ENCODE peak calls at places on chromosomes 4 and X, in four cellular contexts. One of them, this sample, is unnamed.

GRCh38 chr4:142142403-142142802 is 506.0 kb downstream of the IL15 start:
- DNase-seq in astrocyte of the cerebellum: no peak
- DNase-seq in right lobe of liver: no peak
- DNase-seq in bronchial epithelial cell: no peak
- DNase-seq in this sample: no peak

GRCh38 chrX:10379848-10380247 is 223.1 kb downstream of the CLCN4 start:
- DNase-seq in astrocyte of the cerebellum: no peak
- DNase-seq in right lobe of liver: no peak
- DNase-seq in bronchial epithelial cell: no peak
- DNase-seq in this sample: no peak

GRCh38 chr4:30718889-30719252 is 1.3 kb upstream of the PCDH7 start:
- DNase-seq in astrocyte of the cerebellum: no peak
- DNase-seq in right lobe of liver: no peak
- DNase-seq in bronchial epithelial cell: peak; percentile 40
- DNase-seq in this sample: no peak

GRCh38 chr4:15562114-15562513 is 92.4 kb downstream of the CC2D2A start:
- DNase-seq in astrocyte of the cerebellum: no peak
- DNase-seq in right lobe of liver: no peak
- DNase-seq in bronchial epithelial cell: no peak
- DNase-seq in this sample: no peak

GRCh38 chrX:140724337-140725105 is 15.0 kb downstream of the LINC00632 start:
- DNase-seq in astrocyte of the cerebellum: no peak
- DNase-seq in right lobe of liver: no peak
- DNase-seq in bronchial epithelial cell: no peak
- DNase-seq in this sample: no peak

GRCh38 chrX:51889851-51890250 is 3.6 kb upstream of the MAGED1 start:
- DNase-seq in astrocyte of the cerebellum: no peak
- DNase-seq in right lobe of liver: no peak
- DNase-seq in bronchial epithelial cell: no peak
- DNase-seq in this sample: no peak

GRCh38 chr4:138964716-138965426 is 50.7 kb upstream of the NOCT start:
- DNase-seq in astrocyte of the cerebellum: no peak
- DNase-seq in right lobe of liver: no peak
- DNase-seq in bronchial epithelial cell: no peak
- DNase-seq in this sample: no peak

GRCh38 chrX:50877310-50877709 is 33.2 kb upstream of the BMP15 start:
- DNase-seq in astrocyte of the cerebellum: no peak
- DNase-seq in right lobe of liver: no peak
- DNase-seq in bronchial epithelial cell: no peak
- DNase-seq in this sample: peak; percentile 0

GRCh38 chrX:104762641-104763040 is 196.6 kb downstream of the IL1RAPL2 start:
- DNase-seq in astrocyte of the cerebellum: no peak
- DNase-seq in right lobe of liver: no peak
- DNase-seq in bronchial epithelial cell: no peak
- DNase-seq in this sample: no peak

GRCh38 chrX:115912372-115912897 is 258.1 kb upstream of the AGTR2 start:
- DNase-seq in astrocyte of the cerebellum: no peak
- DNase-seq in right lobe of liver: no peak
- DNase-seq in bronchial epithelial cell: no peak
- DNase-seq in this sample: no peak

GRCh38 chr4:34279011-34279410 is 1965.3 kb downstream of the ARAP2 start:
- DNase-seq in astrocyte of the cerebellum: no peak
- DNase-seq in right lobe of liver: no peak
- DNase-seq in bronchial epithelial cell: no peak
- DNase-seq in this sample: no peak

GRCh38 chr4:1784395-1784788 is 8.7 kb upstream of the FGFR3 start:
- DNase-seq in astrocyte of the cerebellum: no peak
- DNase-seq in right lobe of liver: no peak
- DNase-seq in bronchial epithelial cell: no peak
- DNase-seq in this sample: no peak

GRCh38 chrX:2502668-2503519 is 2.1 kb upstream of the DHRSX start:
- DNase-seq in astrocyte of the cerebellum: no peak
- DNase-seq in right lobe of liver: peak; percentile 35
- DNase-seq in bronchial epithelial cell: peak; percentile 28
- DNase-seq in this sample: no peak

GRCh38 chr4:99507349-99507748 is 3.5 kb upstream of the C4orf17 start:
- DNase-seq in astrocyte of the cerebellum: no peak
- DNase-seq in right lobe of liver: no peak
- DNase-seq in bronchial epithelial cell: no peak
- DNase-seq in this sample: no peak

GRCh38 chr4:164503874-164504273 is 250.1 kb upstream of the SMIM31 start:
- DNase-seq in astrocyte of the cerebellum: no peak
- DNase-seq in right lobe of liver: no peak
- DNase-seq in bronchial epithelial cell: no peak
- DNase-seq in this sample: no peak

GRCh38 chr4:26087108-26087507 is 173.1 kb downstream of the SMIM20 start:
- DNase-seq in astrocyte of the cerebellum: no peak
- DNase-seq in right lobe of liver: no peak
- DNase-seq in bronchial epithelial cell: no peak
- DNase-seq in this sample: no peak

GRCh38 chr4:159516556-159516955 is 413.7 kb downstream of the RAPGEF2 start:
- DNase-seq in astrocyte of the cerebellum: peak; percentile 60
- DNase-seq in right lobe of liver: no peak
- DNase-seq in bronchial epithelial cell: no peak
- DNase-seq in this sample: no peak

GRCh38 chr4:128663325-128663724 is 146.2 kb upstream of the JADE1 start:
- DNase-seq in astrocyte of the cerebellum: no peak
- DNase-seq in right lobe of liver: no peak
- DNase-seq in bronchial epithelial cell: no peak
- DNase-seq in this sample: no peak

GRCh38 chrX:24838624-24839023 is 144.9 kb downstream of the POLA1 start:
- DNase-seq in astrocyte of the cerebellum: peak; percentile 24
- DNase-seq in right lobe of liver: no peak
- DNase-seq in bronchial epithelial cell: peak; percentile 21
- DNase-seq in this sample: no peak

GRCh38 chrX:130024127-130024526 is 41.7 kb downstream of the BCORL1 start:
- DNase-seq in astrocyte of the cerebellum: no peak
- DNase-seq in right lobe of liver: peak; percentile 67
- DNase-seq in bronchial epithelial cell: peak; percentile 73
- DNase-seq in this sample: peak; percentile 6

GRCh38 chr4:52750819-52751348 is 341 bp downstream of the ERVMER34-1 start:
- DNase-seq in astrocyte of the cerebellum: no peak
- DNase-seq in right lobe of liver: no peak
- DNase-seq in bronchial epithelial cell: peak; percentile 10
- DNase-seq in this sample: no peak

GRCh38 chrX:77493677-77494553 is 46.7 kb downstream of the FGF16 start:
- DNase-seq in astrocyte of the cerebellum: peak; percentile 2
- DNase-seq in right lobe of liver: no peak
- DNase-seq in bronchial epithelial cell: peak; percentile 40
- DNase-seq in this sample: peak; percentile 38

GRCh38 chr4:5712517-5712916 is 1.5 kb downstream of the EVC start:
- DNase-seq in astrocyte of the cerebellum: peak; percentile 41
- DNase-seq in right lobe of liver: no peak
- DNase-seq in bronchial epithelial cell: peak; percentile 64
- DNase-seq in this sample: peak; percentile 40

GRCh38 chrX:69158166-69159040 is 6.8 kb downstream of the PJA1 start:
- DNase-seq in astrocyte of the cerebellum: peak; percentile 31
- DNase-seq in right lobe of liver: peak; percentile 45
- DNase-seq in bronchial epithelial cell: peak; percentile 83
- DNase-seq in this sample: no peak

GRCh38 chrX:151987108-151987507 is 12.6 kb upstream of the GABRE start:
- DNase-seq in astrocyte of the cerebellum: no peak
- DNase-seq in right lobe of liver: no peak
- DNase-seq in bronchial epithelial cell: no peak
- DNase-seq in this sample: no peak

DNA sequence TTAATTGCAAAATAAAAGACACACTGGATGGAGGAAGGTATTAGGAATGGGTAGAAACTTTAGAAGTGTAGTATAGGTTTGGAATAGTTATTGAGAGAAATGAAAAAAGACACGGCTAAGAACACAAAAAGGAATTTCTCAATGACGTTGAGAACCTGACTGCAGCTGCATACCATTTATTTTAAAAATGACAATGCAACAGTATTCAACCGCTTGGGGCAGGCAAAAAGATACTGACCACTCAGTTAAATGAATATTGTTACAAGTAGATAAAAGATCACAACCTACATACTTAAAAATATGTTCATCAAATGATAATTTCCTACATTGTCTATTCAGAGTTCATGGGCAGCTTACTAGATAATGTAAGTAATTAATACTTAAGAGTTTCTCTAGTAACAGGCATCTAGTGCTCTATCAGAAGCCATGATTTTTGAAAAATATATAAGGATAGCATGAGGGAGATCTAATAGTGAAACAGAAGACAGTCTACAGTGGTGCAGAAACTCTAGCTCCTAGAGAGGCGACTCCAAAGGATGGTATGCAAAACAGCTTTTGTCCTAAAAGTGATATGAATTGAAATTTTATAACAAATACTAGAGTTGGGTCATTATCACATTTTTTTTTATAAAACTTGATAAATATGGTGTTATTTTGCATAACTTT is 216.2 kb upstream of the VEGFC start:
- DNase-seq in astrocyte of the cerebellum: no peak
- DNase-seq in right lobe of liver: no peak
- DNase-seq in bronchial epithelial cell: no peak
- DNase-seq in this sample: no peak
- H3K4me3 ChIP-seq in astrocyte of the cerebellum: no peak overlapping the region
- H3K4me3 ChIP-seq in right lobe of liver: no peak overlapping the region
- H3K4me3 ChIP-seq in bronchial epithelial cell: no peak overlapping the region
- H3K4me3 ChIP-seq in this sample: no peak overlapping the region

GRCh38 chr4:108172780-108173598 is 4.3 kb upstream of the LEF1 start:
- DNase-seq in astrocyte of the cerebellum: peak; percentile 52
- DNase-seq in right lobe of liver: no peak
- DNase-seq in bronchial epithelial cell: no peak
- DNase-seq in this sample: peak; percentile 12
- H3K4me3 ChIP-seq in astrocyte of the cerebellum: peak overlapping the region; percentile 49
- H3K4me3 ChIP-seq in right lobe of liver: peak overlapping the region; percentile 33
- H3K4me3 ChIP-seq in bronchial epithelial cell: peak overlapping the region; percentile 36
- H3K4me3 ChIP-seq in this sample: peak overlapping the region; percentile 39

DNA sequence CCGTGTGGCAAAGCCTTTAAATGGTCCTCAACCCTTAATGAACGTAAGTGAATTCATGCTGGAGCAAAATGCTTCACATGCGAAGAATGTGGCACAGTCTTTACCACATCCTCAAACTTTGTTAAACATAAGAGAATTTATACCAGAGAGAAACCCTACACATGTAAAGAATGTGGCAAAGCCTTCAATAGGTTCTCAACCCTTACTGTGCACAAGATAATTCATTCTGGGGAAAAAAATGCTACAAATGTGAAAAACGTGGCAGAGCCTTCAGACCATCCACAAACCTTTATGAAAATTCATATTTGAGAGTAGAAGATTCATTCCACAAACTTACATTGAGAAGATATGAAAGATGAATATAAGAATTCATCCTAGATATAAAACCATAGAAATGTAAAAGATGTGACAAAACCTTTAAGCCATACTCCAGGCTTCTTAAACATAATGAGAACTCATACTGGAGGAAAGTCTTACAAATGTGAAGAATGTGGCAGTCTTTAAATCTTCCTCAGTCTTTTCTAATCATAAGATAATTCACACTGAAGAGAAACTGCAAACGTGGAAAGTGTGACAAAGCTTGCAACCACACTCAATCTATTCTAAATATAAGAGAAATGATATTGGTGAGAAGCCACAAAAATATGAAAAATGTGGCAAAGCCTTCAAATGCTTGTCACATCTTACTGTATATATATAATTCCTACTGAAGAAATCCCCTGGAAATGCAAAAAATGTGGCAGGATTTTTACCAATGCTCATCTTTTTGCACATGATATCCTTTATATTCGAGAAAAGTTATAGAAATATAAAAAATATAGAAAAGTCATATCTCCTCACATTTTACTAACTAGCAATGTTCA is 36.9 kb downstream of the ZNF141 start:
- DNase-seq in astrocyte of the cerebellum: no peak
- DNase-seq in right lobe of liver: no peak
- DNase-seq in bronchial epithelial cell: no peak
- DNase-seq in this sample: no peak
- H3K4me3 ChIP-seq in astrocyte of the cerebellum: no peak overlapping the region
- H3K4me3 ChIP-seq in right lobe of liver: no peak overlapping the region
- H3K4me3 ChIP-seq in bronchial epithelial cell: no peak overlapping the region
- H3K4me3 ChIP-seq in this sample: no peak overlapping the region

GRCh38 chr4:119032921-119033685 is 102.5 kb upstream of the MYOZ2 start:
- DNase-seq in astrocyte of the cerebellum: no peak
- DNase-seq in right lobe of liver: no peak
- DNase-seq in bronchial epithelial cell: no peak
- DNase-seq in this sample: no peak
- H3K4me3 ChIP-seq in astrocyte of the cerebellum: no peak overlapping the region
- H3K4me3 ChIP-seq in right lobe of liver: no peak overlapping the region
- H3K4me3 ChIP-seq in bronchial epithelial cell: no peak overlapping the region
- H3K4me3 ChIP-seq in this sample: no peak overlapping the region

GRCh38 chrX:44935172-44935571 is 62.2 kb downstream of the KDM6A start:
- DNase-seq in astrocyte of the cerebellum: no peak
- DNase-seq in right lobe of liver: no peak
- DNase-seq in bronchial epithelial cell: no peak
- DNase-seq in this sample: no peak
- H3K4me3 ChIP-seq in astrocyte of the cerebellum: no peak overlapping the region
- H3K4me3 ChIP-seq in right lobe of liver: no peak overlapping the region
- H3K4me3 ChIP-seq in bronchial epithelial cell: no peak overlapping the region
- H3K4me3 ChIP-seq in this sample: no peak overlapping the region

DNA sequence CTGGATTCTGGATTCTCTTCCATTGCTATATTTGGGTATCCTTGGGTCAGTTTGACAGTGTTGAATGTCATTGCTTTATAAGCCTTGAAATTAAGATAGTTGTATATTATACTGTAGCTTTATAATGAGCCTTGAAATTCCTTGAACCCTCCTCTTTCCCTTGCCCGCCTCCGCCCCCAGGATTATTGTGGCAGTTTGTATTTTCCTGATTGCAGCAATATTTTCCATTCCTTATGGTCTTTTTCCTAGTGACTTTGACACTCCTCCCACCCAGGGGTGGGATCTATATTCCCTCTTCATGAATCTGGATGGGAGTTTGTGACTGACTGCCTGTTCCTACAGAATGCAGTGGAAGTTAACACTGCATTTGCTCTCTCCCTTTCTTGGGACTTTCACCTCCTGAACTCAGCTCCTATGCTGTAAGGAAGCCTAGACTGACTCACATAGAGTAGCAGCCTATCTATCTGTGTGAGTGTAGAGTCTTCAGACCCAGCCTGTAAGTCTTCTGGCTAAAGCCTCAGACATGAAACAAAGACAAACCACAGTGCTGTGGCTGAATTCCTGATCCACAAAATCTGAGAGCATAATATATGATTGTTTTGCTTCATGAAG is 2.2 kb downstream of the FUNDC2 start:
- DNase-seq in astrocyte of the cerebellum: peak; percentile 13
- DNase-seq in right lobe of liver: no peak
- DNase-seq in bronchial epithelial cell: peak; percentile 10
- DNase-seq in this sample: no peak
- H3K4me3 ChIP-seq in astrocyte of the cerebellum: no peak overlapping the region
- H3K4me3 ChIP-seq in right lobe of liver: peak overlapping the region; percentile 62
- H3K4me3 ChIP-seq in bronchial epithelial cell: no peak overlapping the region
- H3K4me3 ChIP-seq in this sample: no peak overlapping the region